ENCODE peak calls at places on chromosomes 13 and 19, in four cellular contexts. B is tibial artery; Z is Peyer's patch; Y is effector memory CD4-positive, alpha-beta T cell. P is an unnamed sample. For H3K4me1, the result is how much of the 10 kb centered on the place peaks cover.

GRCh38 chr19:36771275-36772231 is 1.1 kb downstream of the ZNF850 start:
- DNase-seq in Y (no peak), Z (peak), B (peak), P (no peak)

GRCh38 chr13:35266412-35266811 is 210.1 kb downstream of the MAB21L1 start:
- DNase-seq in B (no peak), Y (no peak), Z (no peak), P (no peak)

GRCh38 chr19:9498183-9498902 is at the start of gene ZNF560:
- DNase-seq in B (no peak), Z (no peak), Y (no peak), P (no peak)

GRCh38 chr13:59837101-59837500 is 326.6 kb downstream of the DIAPH3 start:
- DNase-seq in Z (no peak), B (no peak), Y (no peak), P (no peak)

GRCh38 chr13:40776681-40777165 is 5.7 kb upstream of the MRPS31 start:
- DNase-seq in Z (no peak), B (no peak), Y (peak), P (peak)

GRCh38 chr13:65292488-65292901 is 1937.6 kb downstream of the PCDH9 start:
- DNase-seq in Y (no peak), Z (no peak), B (no peak), P (no peak)

GRCh38 chr13:71759506-71760225 is 107.3 kb downstream of the DACH1 start:
- DNase-seq in Z (no peak), B (no peak), Y (no peak), P (no peak)

GRCh38 chr13:81888855-81889254 is 1547.9 kb upstream of the SPRY2 start:
- DNase-seq in Z (no peak), B (no peak), Y (no peak), P (no peak)

GRCh38 chr13:95813139-95813538 is 136.2 kb downstream of the DNAJC3 start:
- DNase-seq in Y (no peak), B (no peak), Z (no peak), P (no peak)

GRCh38 chr13:101698400-101698799 is 245.9 kb downstream of the ITGBL1 start:
- DNase-seq in Z (no peak), B (no peak), Y (no peak), P (no peak)

GRCh38 chr13:67971291-67971690 is 741.2 kb upstream of the PCDH9 start:
- DNase-seq in Y (no peak), Z (no peak), B (no peak), P (no peak)

GRCh38 chr13:43489168-43489730 is 297.5 kb downstream of the ENOX1 start:
- DNase-seq in Y (no peak), Z (no peak), B (no peak), P (no peak)

GRCh38 chr19:2032296-2032941 is 16.9 kb upstream of the BTBD2 start:
- DNase-seq in B (peak), Z (peak), Y (peak), P (no peak)

GRCh38 chr13:79589605-79590511 is 108.9 kb downstream of the NDFIP2 start:
- DNase-seq in B (no peak), Y (no peak), Z (no peak), P (no peak)

GRCh38 chr13:71408416-71408815 is 458.6 kb downstream of the DACH1 start:
- DNase-seq in Z (no peak), Y (no peak), B (no peak), P (no peak)

GRCh38 chr19:7989071-7989575 is 16.3 kb downstream of the ELAVL1 start:
- DNase-seq in Y (no peak), Z (peak), B (no peak), P (no peak)

GRCh38 chr19:54478677-54479266 is 5.7 kb upstream of the CDC42EP5 start:
- DNase-seq in Y (no peak), Z (no peak), B (no peak), P (no peak)

GRCh38 chr19:53707278-53707677 is 75.5 kb downstream of the DPRX start:
- DNase-seq in Y (no peak), B (no peak), Z (no peak), P (no peak)

GRCh38 chr13:95588134-95588533 is 35.6 kb downstream of the CLDN10 start:
- DNase-seq in B (no peak), Z (no peak), Y (no peak), P (no peak)

GRCh38 chr13:40207110-40207478 is 459.3 kb downstream of the FOXO1 start:
- DNase-seq in Z (no peak), Y (no peak), B (no peak), P (no peak)

GRCh38 chr19:27741236-27741635 is 1471.7 kb downstream of the UQCRFS1 start:
- DNase-seq in Y (no peak), Z (no peak), B (no peak), P (no peak)

GRCh38 chr13:94153586-94153985 is 325.9 kb downstream of the DCT start:
- DNase-seq in Z (no peak), Y (no peak), B (no peak), P (no peak)

GRCh38 chr19:57850553-57851017 is 926 bp downstream of the ZNF587 start:
- DNase-seq in B (no peak), Z (peak), Y (no peak), P (no peak)

GRCh38 chr13:49499889-49500660 is 4.3 kb downstream of the PHF11 start:
- DNase-seq in Y (no peak), B (no peak), Z (no peak), P (no peak)

GRCh38 chr13:31334994-31335549 is 135.3 kb downstream of the B3GLCT start:
- DNase-seq in Z (no peak), Y (no peak), B (no peak), P (no peak)

GRCh38 chr13:50167224-50167947 is 152.1 kb downstream of the KCNRG start:
- DNase-seq in Z (no peak), Y (no peak), B (no peak), P (no peak)

GRCh38 chr13:51811920-51812328 is 8.0 kb upstream of the DHRS12 start:
- DNase-seq in Y (no peak), B (no peak), Z (no peak), P (no peak)

GRCh38 chr13:31957772-31958171 is 73.8 kb upstream of the FRY start:
- DNase-seq in Z (no peak), B (no peak), Y (no peak), P (no peak)

GRCh38 chr19:39924952-39925351 is 9.5 kb downstream of the FCGBP start:
- DNase-seq in Y (no peak), B (peak), Z (no peak), P (no peak)

GRCh38 chr13:32385369-32385768 is 42.6 kb downstream of the N4BP2L1 start:
- DNase-seq in Z (no peak), B (no peak), Y (no peak), P (no peak)

GRCh38 chr19:21901861-21902260 is 65.9 kb upstream of the ZNF43 start:
- DNase-seq in Z (no peak), B (no peak), Y (no peak), P (no peak)

GRCh38 chr13:41188584-41188983 is 5.8 kb downstream of the KBTBD7 start:
- DNase-seq in B (no peak), Z (no peak), Y (no peak), P (no peak)

GRCh38 chr13:96785986-96786385 is 208.3 kb downstream of the OXGR1 start:
- DNase-seq in Z (no peak), Y (no peak), B (no peak), P (no peak)

GRCh38 chr19:15266683-15267082 is 34.4 kb upstream of the EPHX3 start:
- DNase-seq in Z (no peak), Y (no peak), B (no peak), P (no peak)
- H3K27ac ChIP-seq in Z (no peak), Y (no peak), B (peak), P (no peak)

DNA sequence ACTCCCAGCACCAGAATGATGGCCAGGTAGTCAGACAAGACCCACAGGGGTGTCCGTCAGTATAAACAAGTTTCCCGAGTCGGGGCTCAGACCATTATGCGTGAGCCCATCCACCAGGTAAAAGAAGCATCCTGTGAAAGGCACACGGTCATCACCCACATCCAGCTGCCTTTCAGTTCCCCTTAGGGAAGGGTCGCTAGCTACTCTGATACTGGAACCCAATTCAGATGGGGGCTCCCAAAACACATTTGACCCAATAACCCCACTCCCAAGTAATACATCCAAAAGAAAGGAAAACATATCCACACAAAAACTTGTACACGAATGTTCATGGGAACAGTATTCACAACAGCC is 66.8 kb downstream of the STK24 start:
- DNase-seq in Z (no peak), Y (no peak), B (no peak), P (no peak)
- H3K4me1 ChIP-seq in Z (under half), Y (under half), B (under half), P (under half)

DNA sequence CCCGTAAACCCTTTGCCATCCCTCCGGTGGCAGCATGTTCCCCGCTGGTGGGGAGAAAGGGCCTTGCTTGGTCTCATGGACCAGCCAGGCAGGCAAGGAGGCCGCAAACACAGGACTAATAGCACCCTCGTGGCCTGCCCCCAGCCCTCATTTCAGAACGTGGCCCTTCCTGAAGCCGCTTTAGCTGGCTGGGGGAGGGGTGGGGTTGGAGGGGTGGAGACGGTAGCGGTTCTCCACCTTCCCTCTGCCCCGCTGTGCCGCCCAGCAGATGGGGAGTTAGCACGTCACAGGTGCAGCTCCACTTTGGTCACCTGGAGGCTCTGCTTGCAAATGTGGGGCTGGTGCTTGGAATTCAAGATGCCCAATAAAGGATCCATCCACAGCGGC is 59.3 kb upstream of the URI1 start:
- DNase-seq in Y (no peak), Z (no peak), B (no peak), P (peak)
- H3K27ac ChIP-seq in Y (no peak), Z (no peak), B (no peak), P (no peak)

DNA sequence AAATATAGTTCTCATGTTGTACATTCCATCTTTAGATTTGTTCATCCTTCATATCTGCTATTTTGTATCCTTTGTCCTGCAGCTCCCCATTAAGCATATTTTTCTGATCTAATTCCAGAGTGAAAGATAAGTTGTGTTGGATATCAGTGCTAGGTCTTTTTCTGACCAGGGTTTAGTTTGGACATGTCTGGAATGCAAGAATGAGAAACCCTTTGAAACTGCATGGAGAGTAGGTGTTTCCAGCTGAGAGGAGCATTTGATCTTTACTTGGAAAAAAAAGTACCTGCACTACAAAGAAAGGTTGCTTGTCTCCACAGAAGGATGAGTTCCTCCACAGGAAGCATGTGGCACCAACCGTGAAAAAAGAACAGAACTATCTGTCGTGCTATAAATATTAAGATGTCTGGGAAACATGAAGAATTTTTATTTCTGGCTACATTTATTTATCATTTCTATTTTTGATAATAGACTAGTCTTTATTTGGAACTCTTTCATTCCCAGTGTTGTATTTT is 36.6 kb upstream of the MED4 start:
- DNase-seq in B (no peak), Z (no peak), Y (no peak), P (no peak)
- H3K4me1 ChIP-seq in B (under half), Z (under half), Y (under half), P (under half)

DNA sequence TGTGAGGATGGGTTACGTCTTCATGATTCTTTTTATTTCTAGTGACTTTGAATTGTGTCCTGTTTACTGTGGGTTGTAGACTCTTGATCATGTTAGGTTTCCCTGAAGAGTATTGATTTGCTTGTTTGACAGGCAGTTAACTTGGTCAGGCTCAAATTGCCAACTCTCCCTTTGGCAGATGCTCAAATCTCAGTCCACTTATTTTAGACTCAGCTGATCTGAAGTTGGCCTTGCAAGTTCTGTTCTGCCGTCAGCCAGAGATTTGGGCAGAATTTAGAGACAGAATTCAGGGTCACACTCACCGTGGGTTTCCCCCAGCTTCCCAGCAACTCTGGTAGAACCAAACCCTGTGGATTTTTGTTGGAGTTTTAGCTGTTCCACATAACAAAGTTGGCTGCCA is 71.6 kb upstream of the TEX29 start:
- DNase-seq in B (no peak), Z (no peak), Y (no peak), P (no peak)
- H3K27ac ChIP-seq in B (no peak), Z (no peak), Y (no peak), P (no peak)